ENCODE peak calls at places on chromosomes 1 and 21, in five cellular contexts. V, C, S, L and Y are unnamed samples.

GRCh38 chr1:210536263-210536961 is 207.7 kb downstream of the HHAT start:
- DNase-seq in S (no peak), C (no peak), L (no peak), V (peak; percentile 59), Y (no peak)

GRCh38 chr1:232568331-232568852 is 61.5 kb downstream of the SIPA1L2 start:
- DNase-seq in V (no peak), S (no peak), L (no peak), C (no peak), Y (no peak)

GRCh38 chr1:28180310-28181305 is 4.1 kb upstream of the PTAFR start:
- DNase-seq in L (no peak), V (no peak), S (no peak), C (peak; percentile 33), Y (no peak)

GRCh38 chr1:227370463-227371254 is 52.4 kb upstream of the CDC42BPA start:
- DNase-seq in V (no peak), L (no peak), C (peak; percentile 80), S (no peak), Y (no peak)

GRCh38 chr1:245788269-245788668 is 633.5 kb downstream of the KIF26B start:
- DNase-seq in V (no peak), C (no peak), L (no peak), S (no peak), Y (no peak)

GRCh38 chr1:230124187-230125128 is 57.4 kb downstream of the GALNT2 start:
- DNase-seq in V (no peak), C (no peak), L (no peak), S (no peak), Y (no peak)

GRCh38 chr21:45496968-45497845 is 45.0 kb downstream of the SLC19A1 start:
- DNase-seq in S (peak; percentile 11), V (no peak), C (no peak), L (peak; percentile 6), Y (no peak)

GRCh38 chr1:223230161-223230881 is 87.3 kb upstream of the TLR5 start:
- DNase-seq in S (no peak), C (no peak), V (no peak), L (no peak), Y (peak; percentile 75)

GRCh38 chr1:39144943-39145650 is 59.4 kb upstream of the MACF1 start:
- DNase-seq in C (no peak), V (no peak), L (no peak), S (no peak), Y (no peak)

GRCh38 chr1:200184196-200184595 is 156.7 kb downstream of the NR5A2 start:
- DNase-seq in L (no peak), C (peak; percentile 73), V (no peak), S (peak; percentile 59), Y (peak; percentile 96)

GRCh38 chr1:212608956-212609700 is 567 bp downstream of the ATF3 start:
- DNase-seq in S (peak; percentile 60), L (peak; percentile 61), C (peak; percentile 66), V (peak; percentile 86), Y (peak; percentile 53)

GRCh38 chr1:41073971-41074370 is 52.4 kb upstream of the SLFNL1 start:
- DNase-seq in L (no peak), V (no peak), S (no peak), C (peak; percentile 39), Y (no peak)

GRCh38 chr1:152251391-152251790 is 27.4 kb upstream of the HRNR start:
- DNase-seq in S (no peak), C (no peak), V (no peak), L (no peak), Y (no peak)

GRCh38 chr1:116825735-116826438 is 71.7 kb downstream of the CD2 start:
- DNase-seq in L (peak; percentile 58), V (no peak), C (no peak), S (no peak), Y (no peak)

GRCh38 chr1:6658359-6658758 is 33.7 kb downstream of the THAP3 start:
- DNase-seq in L (no peak), C (no peak), S (no peak), V (no peak), Y (no peak)

GRCh38 chr1:231069333-231069732 is 29.3 kb upstream of the FAM89A start:
- DNase-seq in V (no peak), S (no peak), C (no peak), L (no peak), Y (no peak)

GRCh38 chr1:20530901-20531300 is 21.5 kb upstream of the FAM43B start:
- DNase-seq in V (no peak), L (no peak), C (no peak), S (no peak), Y (peak; percentile 66)

GRCh38 chr1:1630965-1631792 is 794 bp upstream of the MMP23B start:
- DNase-seq in C (no peak), V (peak; percentile 59), L (no peak), S (peak; percentile 76), Y (no peak)

GRCh38 chr1:111576547-111576946 is 43.0 kb upstream of the RAP1A start:
- DNase-seq in L (no peak), C (no peak), V (no peak), S (no peak), Y (no peak)

GRCh38 chr1:173056355-173056754 is 5.6 kb upstream of the TNFSF18 start:
- DNase-seq in L (no peak), C (no peak), V (no peak), S (no peak), Y (peak; percentile 56)

GRCh38 chr1:111955755-111956154 is 33.7 kb downstream of the KCND3 start:
- DNase-seq in C (no peak), L (no peak), S (no peak), V (no peak), Y (no peak)

GRCh38 chr1:13725714-13726175 is 25.8 kb downstream of the PRDM2 start:
- DNase-seq in C (peak; percentile 33), S (no peak), L (peak; percentile 54), V (peak; percentile 19), Y (no peak)

GRCh38 chr21:15741510-15741909 is 11.7 kb downstream of the USP25 start:
- DNase-seq in S (no peak), V (no peak), L (no peak), C (peak; percentile 61), Y (no peak)

GRCh38 chr1:186617860-186618780 is 62.1 kb downstream of the PTGS2 start:
- DNase-seq in V (no peak), L (no peak), C (no peak), S (peak; percentile 40), Y (no peak)

GRCh38 chr1:66489972-66490601 is 43.9 kb upstream of the SGIP1 start:
- DNase-seq in S (no peak), V (no peak), L (no peak), C (peak; percentile 32), Y (no peak)

GRCh38 chr1:11535761-11536572 is 57.0 kb downstream of the DISP3 start:
- DNase-seq in C (no peak), S (no peak), L (no peak), V (no peak), Y (no peak)

GRCh38 chr1:58180537-58180936 is 366.0 kb downstream of the OMA1 start:
- DNase-seq in L (no peak), S (no peak), C (no peak), V (no peak), Y (no peak)
- H3K9me3 ChIP-seq in L (no peaks in the 10 kb centered on the region), S (no peaks in the 10 kb centered on the region), C (no peaks in the 10 kb centered on the region), V (no peaks in the 10 kb centered on the region), Y (no peaks in the 10 kb centered on the region)

DNA sequence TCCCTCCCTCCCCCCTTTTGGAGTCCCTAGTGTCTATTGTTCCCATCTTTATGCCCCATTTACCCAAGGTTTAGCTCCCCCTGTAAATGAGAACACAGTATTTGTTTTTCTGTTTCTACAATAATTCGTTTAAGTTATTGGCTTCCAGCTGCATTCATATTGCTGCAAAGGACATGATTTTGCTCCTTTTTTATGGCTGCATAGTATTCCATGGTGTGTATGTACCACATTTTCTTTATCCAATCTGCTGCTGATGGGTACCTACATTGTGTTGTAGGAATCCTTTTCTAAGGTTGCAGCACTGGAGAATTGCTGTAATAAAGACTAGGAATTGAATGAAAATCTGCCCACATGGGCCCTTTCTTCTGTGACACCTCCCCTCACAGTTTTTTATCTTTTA is 6.8 kb downstream of the SLC25A24 start:
- DNase-seq in S (no peak), L (no peak), C (no peak), V (no peak), Y (no peak)
- H3K9me3 ChIP-seq in S (no peaks in the 10 kb centered on the region), L (no peaks in the 10 kb centered on the region), C (no peaks in the 10 kb centered on the region), V (no peaks in the 10 kb centered on the region), Y (peaks cover 11% of the 10 kb centered on the region)

GRCh38 chr21:27292851-27293638 is 326.2 kb upstream of the ADAMTS5 start:
- DNase-seq in L (no peak), V (no peak), C (no peak), S (no peak), Y (no peak)

GRCh38 chr21:27301216-27301615 is 334.3 kb upstream of the ADAMTS5 start:
- DNase-seq in S (no peak), L (no peak), C (no peak), V (no peak), Y (no peak)

GRCh38 chr21:27300770-27301169 is 333.9 kb upstream of the ADAMTS5 start:
- DNase-seq in L (no peak), C (no peak), S (no peak), V (no peak), Y (no peak)

DNA sequence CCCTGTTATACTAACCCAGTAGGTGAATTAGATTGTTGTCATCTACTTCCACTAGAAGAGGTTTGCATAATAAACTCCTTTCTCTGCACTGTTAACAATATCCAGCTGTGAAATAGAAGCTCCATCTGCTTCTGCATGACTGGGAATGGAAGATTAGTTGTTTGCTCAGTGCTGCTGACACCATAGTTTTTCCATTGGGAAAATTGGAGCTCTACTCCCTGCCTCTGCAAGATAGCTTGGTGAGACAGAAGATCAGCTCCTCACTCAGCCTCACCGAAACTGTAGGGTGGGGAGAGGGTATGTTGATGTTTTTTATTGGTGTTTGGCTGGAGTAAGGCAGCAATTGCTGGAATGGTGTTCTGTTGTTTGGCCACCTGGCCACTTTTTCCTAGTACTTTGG is 331.6 kb upstream of the ADAMTS5 start:
- DNase-seq in V (peak; percentile 30), L (no peak), S (no peak), C (no peak), Y (no peak)
- H3K9me3 ChIP-seq in V (no peaks in the 10 kb centered on the region), L (no peaks in the 10 kb centered on the region), S (peaks cover 8% of the 10 kb centered on the region), C (no peaks in the 10 kb centered on the region), Y (no peaks in the 10 kb centered on the region)

GRCh38 chr1:4671828-4672227 is 17.4 kb downstream of the AJAP1 start:
- DNase-seq in C (no peak), S (no peak), V (no peak), L (no peak), Y (no peak)
- H3K9me3 ChIP-seq in C (no peaks in the 10 kb centered on the region), S (no peaks in the 10 kb centered on the region), V (no peaks in the 10 kb centered on the region), L (no peaks in the 10 kb centered on the region), Y (no peaks in the 10 kb centered on the region)

DNA sequence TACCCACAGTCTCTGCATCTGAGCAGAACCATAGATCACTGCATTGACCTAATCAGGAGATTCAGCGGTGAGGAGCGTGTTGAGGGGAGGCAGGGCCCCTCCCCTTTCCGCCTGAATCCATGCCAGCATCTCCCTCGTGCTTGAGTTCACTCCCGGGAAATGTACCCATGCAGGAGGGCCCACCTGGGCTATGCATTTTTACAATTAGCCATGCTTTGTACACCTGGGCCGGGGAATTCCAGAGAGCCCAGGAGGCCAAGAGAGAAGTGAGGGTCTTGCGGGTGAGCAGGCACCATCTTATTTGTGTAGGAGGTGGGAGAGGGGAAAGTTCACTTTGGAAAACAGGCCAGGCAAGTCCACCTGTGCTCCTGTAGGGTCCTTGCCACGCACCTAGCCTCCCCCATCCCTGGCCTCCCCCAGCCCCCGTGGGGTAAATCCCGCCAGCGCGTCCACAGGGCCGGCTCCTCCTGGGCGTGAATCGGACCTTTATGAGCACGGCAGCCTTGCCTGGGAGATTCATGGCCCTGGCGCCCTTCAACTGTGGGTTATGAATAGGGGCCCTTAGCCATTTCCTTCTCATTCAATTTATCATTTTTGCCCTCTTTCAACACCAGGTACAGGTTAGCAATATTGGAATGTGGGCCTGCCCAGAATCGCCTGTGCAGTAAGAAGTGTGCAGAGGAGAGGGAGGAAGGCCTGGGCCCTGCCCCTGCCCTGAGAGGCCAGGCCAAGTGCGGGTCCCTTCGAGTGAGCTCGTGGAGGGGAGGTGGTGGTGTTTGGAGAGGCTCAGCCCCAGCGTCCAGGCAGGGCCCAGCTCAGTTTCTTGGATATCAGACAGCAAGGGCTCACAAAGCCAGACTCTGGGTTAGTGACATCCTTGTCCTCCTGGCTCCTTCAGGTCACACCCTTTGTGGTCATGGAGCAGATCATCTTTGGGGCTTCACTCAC is 84.4 kb upstream of the ACTRT2 start:
- DNase-seq in L (no peak), V (no peak), C (no peak), S (no peak), Y (no peak)
- H3K9me3 ChIP-seq in L (peaks cover 4% of the 10 kb centered on the region), V (no peaks in the 10 kb centered on the region), C (peaks cover 12% of the 10 kb centered on the region), S (peaks cover 20% of the 10 kb centered on the region), Y (no peaks in the 10 kb centered on the region)